ENCODE peak calls at places on chromosomes 6 and 20, in five cellular contexts. One of them, this sample, is unnamed.
A peak's percentile ranks its signal among the peaks of the same experiment; 100 is the strongest.

GRCh38 chr6:33642897-33643296 is 21.8 kb downstream of the ITPR3 start:
- ATAC-seq in A549: no peak
- ATAC-seq in heart left ventricle: no peak
- ATAC-seq in GM12878: no peak
- ATAC-seq in body of pancreas: no peak
- ATAC-seq in this sample: peak; percentile 46

GRCh38 chr6:16822975-16823374 is 61.7 kb upstream of the ATXN1 start:
- ATAC-seq in A549: no peak
- ATAC-seq in heart left ventricle: no peak
- ATAC-seq in GM12878: no peak
- ATAC-seq in body of pancreas: no peak
- ATAC-seq in this sample: no peak

GRCh38 chr6:163427498-163428254 is 13.2 kb downstream of the QKI start:
- ATAC-seq in A549: peak; percentile 30
- ATAC-seq in heart left ventricle: no peak
- ATAC-seq in GM12878: peak; percentile 45
- ATAC-seq in body of pancreas: peak; percentile 55
- ATAC-seq in this sample: peak; percentile 50

GRCh38 chr6:151276112-151276745 is 36.5 kb downstream of the AKAP12 start:
- ATAC-seq in A549: peak; percentile 50
- ATAC-seq in heart left ventricle: no peak
- ATAC-seq in GM12878: no peak
- ATAC-seq in body of pancreas: no peak
- ATAC-seq in this sample: peak; percentile 94

GRCh38 chr6:156846845-156847599 is 69.8 kb downstream of the ARID1B start:
- ATAC-seq in A549: no peak
- ATAC-seq in heart left ventricle: no peak
- ATAC-seq in GM12878: no peak
- ATAC-seq in body of pancreas: no peak
- ATAC-seq in this sample: no peak

GRCh38 chr6:87237804-87238203 is 82.4 kb downstream of the ZNF292 start:
- ATAC-seq in A549: no peak
- ATAC-seq in heart left ventricle: no peak
- ATAC-seq in GM12878: peak; percentile 84
- ATAC-seq in body of pancreas: no peak
- ATAC-seq in this sample: no peak

GRCh38 chr6:149336529-149336928 is 19.0 kb downstream of the TAB2 start:
- ATAC-seq in A549: peak; percentile 47
- ATAC-seq in heart left ventricle: no peak
- ATAC-seq in GM12878: peak; percentile 31
- ATAC-seq in body of pancreas: peak; percentile 33
- ATAC-seq in this sample: no peak

GRCh38 chr6:106608080-106608668 is 21.1 kb downstream of the RTN4IP1 start:
- ATAC-seq in A549: no peak
- ATAC-seq in heart left ventricle: no peak
- ATAC-seq in GM12878: peak; percentile 95
- ATAC-seq in body of pancreas: peak; percentile 73
- ATAC-seq in this sample: no peak

GRCh38 chr6:87274660-87275273 is 47.6 kb upstream of the SMIM8 start:
- ATAC-seq in A549: no peak
- ATAC-seq in heart left ventricle: no peak
- ATAC-seq in GM12878: no peak
- ATAC-seq in body of pancreas: no peak
- ATAC-seq in this sample: peak; percentile 34

GRCh38 chr6:96089173-96089572 is 73.4 kb downstream of the FUT9 start:
- ATAC-seq in A549: no peak
- ATAC-seq in heart left ventricle: no peak
- ATAC-seq in GM12878: no peak
- ATAC-seq in body of pancreas: no peak
- ATAC-seq in this sample: no peak

GRCh38 chr6:56637640-56638039 is 5.0 kb downstream of the DST start:
- ATAC-seq in A549: peak; percentile 43
- ATAC-seq in heart left ventricle: peak; percentile 49
- ATAC-seq in GM12878: peak; percentile 52
- ATAC-seq in body of pancreas: peak; percentile 74
- ATAC-seq in this sample: peak; percentile 66

GRCh38 chr20:1528811-1529210 is 28.7 kb downstream of the SIRPD start:
- ATAC-seq in A549: no peak
- ATAC-seq in heart left ventricle: no peak
- ATAC-seq in GM12878: no peak
- ATAC-seq in body of pancreas: no peak
- ATAC-seq in this sample: no peak

GRCh38 chr6:26187981-26188635 is 100.9 kb downstream of the HFE start:
- ATAC-seq in A549: peak; percentile 42
- ATAC-seq in heart left ventricle: no peak
- ATAC-seq in GM12878: peak; percentile 59
- ATAC-seq in body of pancreas: peak; percentile 8
- ATAC-seq in this sample: peak; percentile 20

GRCh38 chr6:39681566-39682250 is 43.5 kb downstream of the KIF6 start:
- ATAC-seq in A549: no peak
- ATAC-seq in heart left ventricle: no peak
- ATAC-seq in GM12878: no peak
- ATAC-seq in body of pancreas: no peak
- ATAC-seq in this sample: no peak

GRCh38 chr6:148239215-148239614 is 103.4 kb upstream of the SASH1 start:
- ATAC-seq in A549: no peak
- ATAC-seq in heart left ventricle: no peak
- ATAC-seq in GM12878: no peak
- ATAC-seq in body of pancreas: no peak
- ATAC-seq in this sample: no peak

GRCh38 chr6:84539122-84539856 is 225.1 kb downstream of the TBX18 start:
- ATAC-seq in A549: no peak
- ATAC-seq in heart left ventricle: no peak
- ATAC-seq in GM12878: no peak
- ATAC-seq in body of pancreas: no peak
- ATAC-seq in this sample: no peak

DNA sequence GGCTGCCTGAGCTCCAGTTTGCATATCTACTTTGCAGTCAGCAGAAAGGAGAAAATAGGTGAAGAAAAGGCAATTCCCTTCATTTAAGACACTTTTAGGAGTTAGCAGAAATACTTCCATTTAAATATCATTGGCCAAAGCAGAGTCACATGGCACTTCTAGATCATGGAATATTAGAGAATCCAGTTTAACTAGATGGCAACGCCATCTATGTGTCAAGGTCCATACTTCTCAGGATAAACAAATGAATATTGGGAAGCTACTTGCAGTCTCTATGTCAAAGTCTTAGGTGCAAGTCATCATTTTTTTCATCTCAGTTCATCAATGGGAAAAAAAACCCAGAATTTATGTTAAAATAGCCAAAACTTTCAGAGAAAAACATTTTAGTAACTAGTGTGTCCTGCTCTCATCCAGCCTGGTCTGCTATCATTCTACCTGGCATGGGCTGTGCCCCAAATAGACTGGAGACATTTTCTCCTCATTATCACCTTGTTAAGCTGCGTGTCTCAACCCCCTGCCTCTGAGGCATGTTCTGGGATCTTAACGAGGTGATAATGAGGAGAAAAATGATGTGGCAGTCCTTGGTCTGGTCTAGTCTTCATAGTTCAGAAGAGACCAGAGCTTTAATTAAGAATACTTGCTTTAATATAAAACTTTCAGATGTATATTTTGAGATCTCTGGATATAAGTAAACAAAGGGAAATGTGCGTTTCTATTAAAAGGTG is 227.3 kb downstream of the TBX18 start:
- ATAC-seq in A549: no peak
- ATAC-seq in heart left ventricle: no peak
- ATAC-seq in GM12878: no peak
- ATAC-seq in body of pancreas: no peak
- ATAC-seq in this sample: no peak
- TF ChIP-seq CTCF in A549: no peak
- TF ChIP-seq CTCF in heart left ventricle: no peak
- TF ChIP-seq CTCF in GM12878: no peak
- TF ChIP-seq CTCF in body of pancreas: no peak
- TF ChIP-seq CTCF in this sample: no peak

GRCh38 chr6:167559675-167560479 is 235.0 kb downstream of the TTLL2 start:
- ATAC-seq in A549: no peak
- ATAC-seq in heart left ventricle: no peak
- ATAC-seq in GM12878: no peak
- ATAC-seq in body of pancreas: peak; percentile 86
- ATAC-seq in this sample: peak; percentile 41
- TF ChIP-seq POLR2A in A549: no peak
- TF ChIP-seq POLR2A in heart left ventricle: no peak
- TF ChIP-seq POLR2A in GM12878: no peak
- TF ChIP-seq POLR2A in body of pancreas: no peak
- TF ChIP-seq POLR2A in this sample: no peak

GRCh38 chr6:44062771-44063560 is 64.3 kb downstream of the MRPL14 start:
- ATAC-seq in A549: no peak
- ATAC-seq in heart left ventricle: no peak
- ATAC-seq in GM12878: peak; percentile 34
- ATAC-seq in body of pancreas: no peak
- ATAC-seq in this sample: no peak
- TF ChIP-seq CTCF in A549: peak; percentile 29
- TF ChIP-seq CTCF in heart left ventricle: peak; percentile 42
- TF ChIP-seq CTCF in GM12878: peak; percentile 61
- TF ChIP-seq CTCF in body of pancreas: no peak
- TF ChIP-seq CTCF in this sample: no peak

GRCh38 chr6:27759930-27760329 is 152.3 kb downstream of the OR2B2 start:
- ATAC-seq in A549: no peak
- ATAC-seq in heart left ventricle: no peak
- ATAC-seq in GM12878: peak; percentile 53
- ATAC-seq in body of pancreas: no peak
- ATAC-seq in this sample: no peak

GRCh38 chr6:27755768-27756167 is 156.4 kb downstream of the OR2B2 start:
- ATAC-seq in A549: no peak
- ATAC-seq in heart left ventricle: no peak
- ATAC-seq in GM12878: no peak
- ATAC-seq in body of pancreas: no peak
- ATAC-seq in this sample: no peak

GRCh38 chr6:27758471-27758870 is 153.7 kb downstream of the OR2B2 start:
- ATAC-seq in A549: no peak
- ATAC-seq in heart left ventricle: no peak
- ATAC-seq in GM12878: no peak
- ATAC-seq in body of pancreas: no peak
- ATAC-seq in this sample: no peak

GRCh38 chr6:27754408-27754782 is 157.8 kb downstream of the OR2B2 start:
- ATAC-seq in A549: no peak
- ATAC-seq in heart left ventricle: no peak
- ATAC-seq in GM12878: no peak
- ATAC-seq in body of pancreas: no peak
- ATAC-seq in this sample: no peak

DNA sequence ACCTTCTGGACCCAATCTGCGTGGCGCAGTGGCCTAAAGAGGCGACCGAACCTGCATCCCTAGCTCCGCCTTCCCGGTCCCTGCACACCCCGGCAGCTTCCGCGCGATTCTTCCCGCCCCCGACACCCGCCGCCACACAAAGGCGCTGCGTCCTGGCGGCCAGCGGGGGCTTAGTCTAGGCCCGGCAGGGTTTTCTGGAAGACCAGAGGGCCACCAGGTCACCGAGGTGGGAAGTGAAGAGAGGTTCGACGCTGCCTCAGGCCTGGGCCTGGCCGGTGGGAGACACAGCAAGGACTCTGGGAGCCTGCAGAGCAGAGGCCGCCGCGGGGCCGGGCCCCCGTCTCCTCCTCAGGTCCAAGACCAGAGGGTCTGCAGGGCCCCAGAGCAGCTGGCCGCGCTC is 154.9 kb downstream of the OR2B2 start:
- ATAC-seq in A549: no peak
- ATAC-seq in heart left ventricle: no peak
- ATAC-seq in GM12878: peak; percentile 43
- ATAC-seq in body of pancreas: no peak
- ATAC-seq in this sample: no peak
- TF ChIP-seq POLR2A in A549: no peak
- TF ChIP-seq POLR2A in heart left ventricle: no peak
- TF ChIP-seq POLR2A in GM12878: peak; percentile 72
- TF ChIP-seq POLR2A in body of pancreas: no peak
- TF ChIP-seq POLR2A in this sample: no peak

DNA sequence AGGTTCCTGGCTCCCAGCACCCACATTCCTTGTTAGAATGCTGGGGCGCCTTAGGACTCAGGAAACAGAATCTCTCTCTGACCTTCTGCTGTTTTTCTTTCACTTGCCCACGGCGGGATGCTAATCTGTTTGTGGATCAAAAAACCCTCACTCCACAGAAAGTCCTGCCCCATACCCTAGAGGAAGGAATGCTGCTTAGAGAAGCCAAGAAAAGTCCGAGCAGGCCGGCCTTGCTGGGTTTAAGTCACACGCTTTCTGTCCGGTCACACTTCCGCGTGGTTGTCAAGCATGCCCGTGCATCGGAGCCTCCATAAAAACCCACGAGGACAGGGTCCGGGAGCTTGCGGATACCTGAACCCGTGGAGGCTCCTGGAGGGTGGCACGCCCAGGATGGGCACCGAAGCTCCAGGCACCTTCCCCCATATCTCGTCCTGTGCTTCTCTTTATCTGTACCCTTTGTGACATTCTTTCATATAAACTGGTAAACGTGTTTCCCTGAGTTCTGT is 223.1 kb downstream of the NRN1 start:
- ATAC-seq in A549: no peak
- ATAC-seq in heart left ventricle: no peak
- ATAC-seq in GM12878: no peak
- ATAC-seq in body of pancreas: no peak
- ATAC-seq in this sample: no peak
- TF ChIP-seq CTCF in A549: no peak
- TF ChIP-seq CTCF in heart left ventricle: no peak
- TF ChIP-seq CTCF in GM12878: no peak
- TF ChIP-seq CTCF in body of pancreas: no peak
- TF ChIP-seq CTCF in this sample: no peak

DNA sequence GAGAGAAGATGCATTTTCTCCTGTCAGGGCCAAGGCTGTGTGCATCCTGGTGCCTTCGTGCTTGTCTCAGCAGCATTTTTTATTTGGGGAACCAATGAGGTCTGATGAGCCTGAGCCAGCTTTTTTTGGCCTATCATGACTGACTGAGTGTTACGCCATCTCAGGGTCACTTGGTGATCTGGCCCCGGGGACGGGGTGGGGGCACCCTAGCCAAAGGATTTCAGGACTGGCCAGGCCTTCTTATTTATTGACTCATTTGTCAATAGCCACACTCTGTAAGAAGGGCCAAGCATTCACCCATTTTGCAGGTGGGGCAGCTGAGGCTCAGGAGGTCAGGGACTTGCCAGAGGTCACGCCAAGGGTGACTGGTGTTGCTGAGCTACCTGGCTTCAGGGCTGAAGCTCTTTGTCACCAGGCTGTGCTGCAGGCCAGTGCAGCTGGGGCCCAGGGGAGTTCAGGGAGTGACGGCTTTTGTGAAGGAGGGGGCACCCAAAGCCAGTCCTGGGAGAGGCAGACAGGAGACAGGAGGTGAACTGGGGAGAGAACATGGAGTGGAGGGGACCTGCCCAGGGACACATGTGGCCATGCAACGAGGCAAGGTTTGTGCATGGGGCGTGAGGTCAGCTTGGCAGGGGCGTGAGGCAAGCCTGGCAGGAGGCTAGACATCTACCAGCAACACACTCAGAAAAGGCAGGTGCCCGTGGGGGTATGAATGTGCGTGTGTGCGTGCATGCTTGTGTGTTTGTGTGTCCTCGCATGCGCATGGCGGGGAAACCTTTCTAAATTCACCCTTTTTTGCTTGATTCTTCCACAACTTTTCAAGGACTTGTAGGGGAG is 31.1 kb downstream of the VSTM2L start:
- ATAC-seq in A549: no peak
- ATAC-seq in heart left ventricle: no peak
- ATAC-seq in GM12878: no peak
- ATAC-seq in body of pancreas: no peak
- ATAC-seq in this sample: no peak
- TF ChIP-seq POLR2A in A549: no peak
- TF ChIP-seq POLR2A in heart left ventricle: no peak
- TF ChIP-seq POLR2A in GM12878: no peak
- TF ChIP-seq POLR2A in body of pancreas: no peak
- TF ChIP-seq POLR2A in this sample: no peak

GRCh38 chr20:40945754-40946451 is 82.7 kb upstream of the TOP1 start:
- ATAC-seq in A549: peak; percentile 93
- ATAC-seq in heart left ventricle: peak; percentile 73
- ATAC-seq in GM12878: peak; percentile 78
- ATAC-seq in body of pancreas: no peak
- ATAC-seq in this sample: no peak
- TF ChIP-seq CTCF in A549: peak; percentile 42
- TF ChIP-seq CTCF in heart left ventricle: peak; percentile 50
- TF ChIP-seq CTCF in GM12878: peak; percentile 60
- TF ChIP-seq CTCF in body of pancreas: peak; percentile 18
- TF ChIP-seq CTCF in this sample: no peak